ENCODE peak calls at places on chromosome 4, in five cellular contexts. V, L, S, Z and N are unnamed samples.

GRCh38 chr4:188550296-188550695 is 411.1 kb downstream of the TRIML1 start:
- DNase-seq in S (peak), L (no peak), V (no peak), Z (no peak), N (no peak)

GRCh38 chr4:101259876-101260275 is 87.5 kb downstream of the PPP3CA start:
- DNase-seq in Z (no peak), S (peak), V (no peak), L (no peak), N (no peak)

GRCh38 chr4:2441393-2442174 is 22.8 kb downstream of the CFAP99 start:
- DNase-seq in L (peak), Z (no peak), V (no peak), S (peak), N (peak)

GRCh38 chr4:14184265-14184664 is 556.7 kb upstream of the BOD1L1 start:
- DNase-seq in Z (no peak), S (peak), V (peak), L (no peak), N (no peak)

GRCh38 chr4:121072080-121072835 is at the start of gene NDNF:
- DNase-seq in Z (no peak), V (no peak), L (peak), S (peak), N (peak)

GRCh38 chr4:82599336-82599735 is 37.5 kb upstream of the TMEM150C start:
- DNase-seq in L (no peak), V (no peak), S (no peak), Z (no peak), N (no peak)

GRCh38 chr4:54484361-54484760 is 173.4 kb upstream of the KIT start:
- DNase-seq in S (no peak), V (no peak), Z (no peak), L (no peak), N (no peak)

GRCh38 chr4:28179126-28179525 is 1318.5 kb downstream of the STIM2 start:
- DNase-seq in V (no peak), L (no peak), S (no peak), Z (no peak), N (no peak)

GRCh38 chr4:183571350-183572076 is 66.7 kb downstream of the ING2 start:
- DNase-seq in Z (no peak), L (peak), S (peak), V (no peak), N (no peak)

GRCh38 chr4:122895336-122895995 is 26.9 kb downstream of the NUDT6 start:
- DNase-seq in S (peak), V (no peak), Z (no peak), L (peak), N (no peak)

GRCh38 chr4:19736968-19737756 is 514.5 kb upstream of the SLIT2 start:
- DNase-seq in V (no peak), S (no peak), L (no peak), Z (no peak), N (no peak)

GRCh38 chr4:85777908-85778808 is 303.2 kb downstream of the ARHGAP24 start:
- DNase-seq in Z (no peak), S (no peak), L (peak), V (no peak), N (no peak)

GRCh38 chr4:94540476-94540875 is 88.7 kb downstream of the PDLIM5 start:
- DNase-seq in S (no peak), L (no peak), Z (no peak), V (no peak), N (no peak)

GRCh38 chr4:155085843-155086530 is 122.4 kb upstream of the NPY2R start:
- DNase-seq in Z (no peak), S (peak), V (no peak), L (peak), N (no peak)

GRCh38 chr4:147772459-147772969 is 40.6 kb downstream of the ARHGAP10 start:
- DNase-seq in V (no peak), S (peak), L (peak), Z (no peak), N (no peak)

GRCh38 chr4:100299441-100299840 is 109.2 kb upstream of the DDIT4L start:
- DNase-seq in L (peak), S (no peak), Z (no peak), V (no peak), N (no peak)

GRCh38 chr4:169338246-169338645 is 67.5 kb upstream of the SH3RF1 start:
- DNase-seq in Z (no peak), L (no peak), S (no peak), V (no peak), N (no peak)

GRCh38 chr4:39855909-39856512 is 121.7 kb downstream of the PDS5A start:
- DNase-seq in L (no peak), S (peak), V (no peak), Z (no peak), N (no peak)

GRCh38 chr4:138707746-138708145 is 307.8 kb upstream of the NOCT start:
- DNase-seq in V (no peak), S (no peak), L (peak), Z (no peak), N (no peak)

GRCh38 chr4:127549521-127549920 is 83.2 kb upstream of the INTU start:
- DNase-seq in V (no peak), Z (no peak), S (no peak), L (no peak), N (no peak)

GRCh38 chr4:82500106-82500738 is 61.6 kb downstream of the TMEM150C start:
- DNase-seq in V (no peak), Z (no peak), L (peak), S (peak), N (no peak)

GRCh38 chr4:61877893-61878292 is 677.8 kb downstream of the ADGRL3 start:
- DNase-seq in S (no peak), L (no peak), V (no peak), Z (no peak), N (no peak)

GRCh38 chr4:81213671-81214070 is 1.4 kb downstream of the PRKG2 start:
- DNase-seq in S (peak), Z (no peak), V (no peak), L (no peak), N (no peak)

GRCh38 chr4:47120783-47121182 is 89.4 kb downstream of the GABRB1 start:
- DNase-seq in V (no peak), S (no peak), Z (no peak), L (no peak), N (no peak)

GRCh38 chr4:148854203-148854602 is 412.0 kb upstream of the NR3C2 start:
- DNase-seq in S (no peak), L (no peak), V (no peak), Z (no peak), N (no peak)

GRCh38 chr4:38069271-38069760 is 109.1 kb downstream of the PTTG2 start:
- DNase-seq in V (no peak), L (no peak), S (peak), Z (no peak), N (no peak)

GRCh38 chr4:120658772-120659171 is 263.8 kb downstream of the PRDM5 start:
- DNase-seq in S (no peak), Z (no peak), V (no peak), L (no peak), N (no peak)

GRCh38 chr4:38752393-38752961 is 30.3 kb downstream of the TLR10 start:
- DNase-seq in V (no peak), Z (no peak), S (peak), L (peak), N (no peak)

GRCh38 chr4:154781983-154782293 is 866 bp downstream of the RBM46 start:
- DNase-seq in Z (no peak), S (no peak), L (no peak), V (no peak), N (no peak)

GRCh38 chr4:132195181-132195580 is 953.9 kb upstream of the PCDH10 start:
- DNase-seq in V (no peak), L (peak), Z (no peak), S (peak), N (no peak)

GRCh38 chr4:113941836-113942235 is 37.6 kb downstream of the ARSJ start:
- DNase-seq in L (no peak), V (no peak), Z (no peak), S (no peak), N (no peak)

GRCh38 chr4:107492566-107492965 is 227.5 kb downstream of the PAPSS1 start:
- DNase-seq in L (no peak), Z (no peak), S (no peak), V (no peak), N (no peak)

GRCh38 chr4:28536124-28536523 is 1675.5 kb downstream of the STIM2 start:
- DNase-seq in Z (no peak), L (no peak), S (no peak), V (no peak), N (no peak)

GRCh38 chr4:7989654-7990053 is 50.0 kb upstream of the AFAP1 start:
- DNase-seq in Z (no peak), L (no peak), S (no peak), V (no peak), N (no peak)

GRCh38 chr4:1748465-1748995 is 27.2 kb downstream of the TACC3 start:
- DNase-seq in Z (no peak), L (peak), S (peak), V (peak), N (peak)

GRCh38 chr4:85127653-85128052 is 161.2 kb upstream of the WDFY3 start:
- DNase-seq in Z (no peak), V (peak), S (peak), L (peak), N (no peak)

GRCh38 chr4:126916626-126917140 is 716.1 kb upstream of the INTU start:
- DNase-seq in Z (no peak), S (peak), V (no peak), L (peak), N (no peak)

GRCh38 chr4:156931267-156931666 is 40.3 kb downstream of the PDGFC start:
- DNase-seq in Z (no peak), V (no peak), L (peak), S (peak), N (no peak)

GRCh38 chr4:39548425-39549067 is 21.3 kb upstream of the UGDH start:
- DNase-seq in Z (no peak), L (peak), V (no peak), S (no peak), N (no peak)

GRCh38 chr4:128862608-128863313 is 53.3 kb downstream of the JADE1 start:
- DNase-seq in L (no peak), S (no peak), Z (no peak), V (peak), N (no peak)

GRCh38 chr4:128863314-128864075 is 54.0 kb downstream of the JADE1 start:
- DNase-seq in Z (peak), L (peak), S (peak), V (peak), N (peak)

GRCh38 chr4:128858875-128859696 is 49.6 kb downstream of the JADE1 start:
- DNase-seq in Z (no peak), L (peak), V (no peak), S (peak), N (no peak)

GRCh38 chr4:128861856-128862518 is 52.5 kb downstream of the JADE1 start:
- DNase-seq in S (no peak), Z (no peak), V (no peak), L (no peak), N (no peak)

GRCh38 chr4:128859887-128860774 is 50.6 kb downstream of the JADE1 start:
- DNase-seq in Z (no peak), V (no peak), L (peak), S (peak), N (no peak)
- H3K4me3 ChIP-seq in Z (no peak), V (no peak), L (no peak), S (no peak), N (no peak)

GRCh38 chr4:185738038-185738552 is 73.9 kb downstream of the SORBS2 start:
- DNase-seq in V (no peak), Z (no peak), L (peak), S (peak), N (peak)
- H3K4me3 ChIP-seq in V (peak), Z (peak), L (peak), S (no peak), N (no peak)

GRCh38 chr4:171644430-171645057 is 168.7 kb upstream of the GALNTL6 start:
- DNase-seq in Z (no peak), S (no peak), L (no peak), V (no peak), N (no peak)
- H3K4me3 ChIP-seq in Z (no peak), S (no peak), L (no peak), V (peak), N (no peak)

GRCh38 chr4:176464748-176465147 is 145.0 kb downstream of the SPCS3 start:
- DNase-seq in V (no peak), S (no peak), Z (no peak), L (no peak), N (no peak)
- H3K4me3 ChIP-seq in V (no peak), S (no peak), Z (no peak), L (no peak), N (no peak)

DNA sequence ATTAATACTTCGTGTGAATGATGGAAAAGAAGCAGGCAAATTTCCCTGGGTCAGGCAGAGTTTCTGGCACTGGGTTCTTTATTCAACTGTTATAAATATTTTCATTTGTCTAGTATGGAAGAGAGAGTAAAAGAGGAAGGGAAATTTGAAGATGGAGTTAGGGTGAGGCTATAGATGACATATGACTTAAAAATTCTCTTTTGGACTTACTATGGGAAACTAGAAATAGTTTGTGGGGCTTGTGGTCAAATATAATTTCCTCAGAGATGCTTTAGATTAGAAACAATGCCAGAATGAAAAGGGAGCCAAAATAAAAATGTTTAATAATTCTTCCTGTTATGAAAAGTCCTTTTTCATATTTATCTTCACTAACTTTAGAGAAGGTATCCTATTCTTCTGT is 103.2 kb downstream of the GC start:
- DNase-seq in Z (no peak), V (no peak), S (peak), L (peak), N (no peak)
- H3K4me3 ChIP-seq in Z (no peak), V (no peak), S (no peak), L (no peak), N (no peak)